ENCODE peak calls at places on chromosomes 1 and 21, in ten cellular contexts. P is KG1; K is stimulated activated CD8-positive, alpha-beta memory T cell treated with anti-CD3 and anti-CD28 coated beads, Interleukin-2, amount 100 ng/mL, for 1 hour; Q is anterior cingulate cortex; N is OCI-LY7; H is myocyte; M is progenitor cell of endocrine pancreas; S is NCI-H774; L is left ventricle myocardium superior; W is ELR. Z is an unnamed sample.

GRCh38 chr1:192943522-192943921 is 115.6 kb downstream of the UCHL5 start:
- DNase-seq in P (no peak), K (no peak), Q (no peak), N (no peak), H (no peak), M (no peak), S (no peak), L (no peak), W (no peak), Z (no peak)

GRCh38 chr1:221632072-221632471 is 109.8 kb downstream of the DUSP10 start:
- DNase-seq in P (no peak), K (no peak), Q (no peak), N (no peak), H (no peak), M (no peak), S (no peak), L (no peak), W (no peak), Z (no peak)

GRCh38 chr1:208085655-208086054 is 158.5 kb downstream of the PLXNA2 start:
- DNase-seq in P (no peak), K (no peak), Q (no peak), N (no peak), H (no peak), M (no peak), S (no peak), L (no peak), W (no peak), Z (no peak)

GRCh38 chr21:42102063-42102462 is 30.9 kb downstream of the UMODL1 start:
- DNase-seq in P (no peak), K (no peak), Q (no peak), N (no peak), H (no peak), M (no peak), S (no peak), L (no peak), W (no peak), Z (no peak)

GRCh38 chr1:5939268-5940060 is 52.8 kb downstream of the NPHP4 start:
- DNase-seq in P (no peak), K (no peak), Q (no peak), N (no peak), H (peak; percentile 63), M (no peak), S (no peak), L (no peak), W (no peak), Z (no peak)

GRCh38 chr1:235998812-235999211 is 66.1 kb downstream of the NID1 start:
- DNase-seq in P (no peak), K (peak; percentile 11), Q (no peak), N (no peak), H (peak; percentile 28), M (no peak), S (no peak), L (no peak), W (peak; percentile 39), Z (no peak)

GRCh38 chr1:178725603-178726517 is 816 bp downstream of the RALGPS2 start:
- DNase-seq in P (no peak), K (peak; percentile 12), Q (peak; percentile 27), N (peak; percentile 95), H (peak; percentile 85), M (peak; percentile 48), S (peak; percentile 85), L (peak; percentile 66), W (peak; percentile 87), Z (peak; percentile 70)

GRCh38 chr1:234369784-234370183 is 3.5 kb upstream of the COA6 start:
- DNase-seq in P (no peak), K (no peak), Q (no peak), N (no peak), H (no peak), M (no peak), S (no peak), L (no peak), W (peak; percentile 67), Z (no peak)

GRCh38 chr1:89259283-89259971 is 13.2 kb downstream of the GBP5 start:
- DNase-seq in P (peak; percentile 62), K (no peak), Q (no peak), N (no peak), H (no peak), M (no peak), S (no peak), L (peak; percentile 29), W (no peak), Z (peak; percentile 77)

GRCh38 chr1:223341111-223341510 is 22.9 kb downstream of the SUSD4 start:
- DNase-seq in P (no peak), K (no peak), Q (peak; percentile 36), N (no peak), H (peak; percentile 83), M (no peak), S (no peak), L (peak; percentile 74), W (peak; percentile 13), Z (no peak)

GRCh38 chr1:8679411-8679800 is 138.0 kb downstream of the RERE start:
- DNase-seq in P (no peak), K (no peak), Q (no peak), N (no peak), H (no peak), M (no peak), S (no peak), L (no peak), W (peak; percentile 33), Z (no peak)

GRCh38 chr1:11649237-11649623 is 5.0 kb downstream of the FBXO2 start:
- DNase-seq in P (no peak), K (no peak), Q (no peak), N (no peak), H (no peak), M (no peak), S (no peak), L (no peak), W (no peak), Z (no peak)

GRCh38 chr21:29888437-29888836 is 51.4 kb downstream of the GRIK1 start:
- DNase-seq in P (no peak), K (no peak), Q (no peak), N (no peak), H (no peak), M (no peak), S (no peak), L (no peak), W (no peak), Z (no peak)

GRCh38 chr1:145858238-145858936 is 494 bp downstream of the PIAS3 start:
- DNase-seq in P (no peak), K (peak; percentile 48), Q (no peak), N (peak; percentile 83), H (peak; percentile 44), M (no peak), S (no peak), L (peak; percentile 70), W (peak; percentile 67), Z (no peak)

GRCh38 chr1:65605621-65606020 is 185.2 kb downstream of the LEPR start:
- DNase-seq in P (no peak), K (no peak), Q (no peak), N (no peak), H (no peak), M (no peak), S (no peak), L (no peak), W (no peak), Z (no peak)

GRCh38 chr1:91170571-91170970 is 148.7 kb upstream of the ZNF644 start:
- DNase-seq in P (no peak), K (no peak), Q (no peak), N (no peak), H (no peak), M (no peak), S (no peak), L (no peak), W (no peak), Z (no peak)

GRCh38 chr1:54335396-54336056 is 70.7 kb downstream of the SSBP3 start:
- DNase-seq in P (no peak), K (no peak), Q (no peak), N (no peak), H (peak; percentile 89), M (no peak), S (no peak), L (peak; percentile 67), W (peak; percentile 96), Z (no peak)

GRCh38 chr1:90821152-90821792 is 104.2 kb upstream of the BARHL2 start:
- DNase-seq in P (no peak), K (no peak), Q (no peak), N (no peak), H (no peak), M (no peak), S (no peak), L (no peak), W (no peak), Z (no peak)

GRCh38 chr1:4515727-4516289 is 138.6 kb upstream of the AJAP1 start:
- DNase-seq in P (no peak), K (no peak), Q (no peak), N (no peak), H (no peak), M (no peak), S (no peak), L (no peak), W (no peak), Z (no peak)

GRCh38 chr1:44642255-44642654 is 32.0 kb downstream of the TMEM53 start:
- DNase-seq in P (no peak), K (no peak), Q (no peak), N (no peak), H (peak; percentile 80), M (no peak), S (no peak), L (no peak), W (no peak), Z (no peak)

GRCh38 chr1:226984521-226985238 is 44.6 kb downstream of the COQ8A start:
- DNase-seq in P (no peak), K (no peak), Q (no peak), N (no peak), H (peak; percentile 49), M (no peak), S (no peak), L (peak; percentile 78), W (no peak), Z (no peak)

GRCh38 chr1:160083968-160084770 is 2.8 kb downstream of the KCNJ9 start:
- DNase-seq in P (no peak), K (peak; percentile 55), Q (no peak), N (no peak), H (no peak), M (peak; percentile 82), S (no peak), L (peak; percentile 85), W (no peak), Z (peak; percentile 16)

GRCh38 chr1:25787477-25788043 is 12.4 kb upstream of the SELENON start:
- DNase-seq in P (no peak), K (no peak), Q (no peak), N (no peak), H (no peak), M (no peak), S (no peak), L (no peak), W (peak; percentile 67), Z (no peak)

GRCh38 chr1:11906870-11907269 is 19.4 kb downstream of the KIAA2013 start:
- DNase-seq in P (no peak), K (no peak), Q (no peak), N (no peak), H (no peak), M (no peak), S (no peak), L (no peak), W (no peak), Z (no peak)

GRCh38 chr1:17119076-17119743 is at the start of gene PADI2:
- DNase-seq in P (no peak), K (peak; percentile 5), Q (peak; percentile 71), N (peak; percentile 65), H (peak; percentile 66), M (peak; percentile 73), S (peak; percentile 47), L (peak; percentile 79), W (peak; percentile 58), Z (no peak)

GRCh38 chr1:225911207-225912130 is 12.6 kb downstream of the PYCR2 start:
- DNase-seq in P (no peak), K (peak; percentile 50), Q (peak; percentile 15), N (no peak), H (no peak), M (peak; percentile 64), S (no peak), L (peak; percentile 85), W (peak; percentile 46), Z (no peak)

GRCh38 chr1:28087614-28088167 is 719 bp downstream of the EYA3 start:
- DNase-seq in P (no peak), K (no peak), Q (no peak), N (peak; percentile 74), H (peak; percentile 45), M (no peak), S (no peak), L (no peak), W (peak; percentile 37), Z (no peak)

GRCh38 chr1:52032785-52033131 is 852 bp downstream of the KTI12 start:
- DNase-seq in P (no peak), K (no peak), Q (no peak), N (peak; percentile 76), H (peak; percentile 91), M (no peak), S (no peak), L (peak; percentile 48), W (peak; percentile 74), Z (no peak)

Z was measured in GDM1.